ENCODE peak calls at places on chromosome 20, in seven cellular contexts. W is H1, V is aorta, A is adrenal gland, T is tibial nerve, O is mesenchymal stem cell, N is A549. G is an unnamed sample.

GRCh38 chr20:11891081-11891826 is 26.4 kb upstream of the BTBD3 start:
- DNase-seq in W (peak), V (peak), A (peak), T (no peak), O (peak), N (peak), G (peak)

GRCh38 chr20:58698741-58699141 is 6.1 kb downstream of the NPEPL1 start:
- DNase-seq in W (no peak), V (peak), A (no peak), T (peak), O (no peak), N (no peak), G (peak)

GRCh38 chr20:6588296-6588695 is 179.2 kb upstream of the BMP2 start:
- DNase-seq in W (no peak), V (no peak), A (no peak), T (no peak), O (no peak), N (no peak), G (no peak)

GRCh38 chr20:17725094-17725835 is 25.5 kb downstream of the BANF2 start:
- DNase-seq in W (no peak), V (no peak), A (no peak), T (no peak), O (no peak), N (no peak), G (no peak)

GRCh38 chr20:11791316-11792228 is 126.1 kb upstream of the BTBD3 start:
- DNase-seq in W (no peak), V (no peak), A (no peak), T (no peak), O (peak), N (peak), G (no peak)

GRCh38 chr20:40331699-40332098 is 357.3 kb downstream of the MAFB start:
- DNase-seq in W (no peak), V (no peak), A (peak), T (no peak), O (no peak), N (no peak), G (no peak)

GRCh38 chr20:10667077-10667401 is 6.8 kb downstream of the JAG1 start:
- DNase-seq in W (no peak), V (peak), A (no peak), T (no peak), O (no peak), N (no peak), G (peak)

GRCh38 chr20:2978519-2978918 is 64.9 kb upstream of the GNRH2 start:
- DNase-seq in W (peak), V (no peak), A (no peak), T (no peak), O (no peak), N (no peak), G (no peak)

GRCh38 chr20:49850463-49851233 is 38.0 kb downstream of the SLC9A8 start:
- DNase-seq in W (no peak), V (no peak), A (no peak), T (no peak), O (peak), N (no peak), G (no peak)

GRCh38 chr20:46001498-46001897 is 7.2 kb upstream of the MMP9 start:
- DNase-seq in W (no peak), V (no peak), A (no peak), T (no peak), O (no peak), N (no peak), G (no peak)

GRCh38 chr20:57393321-57394086 is 2.3 kb downstream of the RBM38 start:
- DNase-seq in W (no peak), V (peak), A (no peak), T (no peak), O (no peak), N (no peak), G (peak)

GRCh38 chr20:23145281-23145700 is 59.2 kb upstream of the CD93 start:
- DNase-seq in W (no peak), V (peak), A (peak), T (no peak), O (peak), N (no peak), G (peak)

GRCh38 chr20:4978050-4978918 is 23.0 kb downstream of the SLC23A2 start:
- DNase-seq in W (no peak), V (no peak), A (no peak), T (no peak), O (no peak), N (no peak), G (no peak)

GRCh38 chr20:59945731-59946130 is 5.5 kb downstream of the FAM217B start:
- DNase-seq in W (no peak), V (no peak), A (no peak), T (no peak), O (no peak), N (no peak), G (no peak)

GRCh38 chr20:29079769-29080690 is 2177.4 kb upstream of the DEFB115 start:
- DNase-seq in W (no peak), V (peak), A (peak), T (no peak), O (no peak), N (peak), G (peak)

DNA sequence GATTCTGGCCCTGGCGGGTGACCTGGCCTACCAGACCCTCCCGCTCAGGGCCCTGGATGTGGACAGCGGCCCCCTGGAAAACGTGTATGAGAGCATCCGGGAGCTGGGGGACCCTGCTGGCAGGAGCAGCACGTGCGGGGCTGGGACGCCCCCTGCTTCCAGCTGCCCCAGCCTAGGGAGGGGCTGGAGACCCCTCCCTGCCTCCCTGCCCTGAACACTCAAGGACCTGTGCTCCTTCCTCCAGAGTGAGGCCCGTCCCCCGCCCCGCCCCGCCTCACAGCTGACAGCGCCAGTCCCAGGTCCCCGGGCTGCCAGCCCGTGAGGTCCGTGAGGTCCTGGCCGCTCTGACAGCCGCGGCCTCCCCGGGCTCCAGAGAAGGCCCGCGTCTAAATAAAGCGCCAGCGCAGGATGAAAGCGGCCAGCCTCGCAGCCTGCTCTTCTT is 868 bp upstream of the SLC2A4RG start:
- DNase-seq in W (peak), V (peak), A (peak), T (peak), O (peak), N (no peak), G (peak)
- H3K4me3 ChIP-seq in W (peak), V (peak), A (no peak), T (peak), O (peak), N (no peak), G (peak)

GRCh38 chr20:48717959-48718223 is 109.9 kb downstream of the PREX1 start:
- DNase-seq in W (no peak), V (no peak), A (no peak), T (no peak), O (no peak), N (no peak), G (no peak)
- H3K27ac ChIP-seq in W (no peak), V (no peak), A (no peak), T (no peak), O (no peak), N (no peak), G (no peak)

GRCh38 chr20:62482136-62482833 is 6.5 kb upstream of the GATA5 start:
- DNase-seq in W (no peak), V (no peak), A (no peak), T (no peak), O (no peak), N (no peak), G (no peak)
- H3K4me3 ChIP-seq in W (peak), V (no peak), A (no peak), T (no peak), O (no peak), N (no peak), G (no peak)

GRCh38 chr20:32510601-32511357 is 74.4 kb downstream of the NOL4L start:
- DNase-seq in W (no peak), V (peak), A (no peak), T (no peak), O (no peak), N (no peak), G (no peak)
- H3K27ac ChIP-seq in W (no peak), V (no peak), A (no peak), T (no peak), O (no peak), N (no peak), G (no peak)

GRCh38 chr20:62062661-62063600 is 2.8 kb downstream of the TAF4 start:
- DNase-seq in W (no peak), V (no peak), A (no peak), T (no peak), O (no peak), N (no peak), G (peak)
- H3K4me3 ChIP-seq in W (no peak), V (no peak), A (no peak), T (no peak), O (no peak), N (no peak), G (peak)

G was measured in psoas muscle.